ENCODE peak calls at places on chromosomes 7 and 10, in six cellular contexts. One of them, this sample, is unnamed.

GRCh38 chr10:1130226-1130625 is 74.0 kb downstream of the WDR37 start:
- DNase-seq in activated gamma-delta T cell treated with Interleukin-2 at 50 U/mL for 16 hours: no peak
- DNase-seq in LoVo: no peak
- DNase-seq in T follicular helper cell: no peak
- DNase-seq in H7: peak
- DNase-seq in anterior cingulate cortex: no peak
- DNase-seq in this sample: no peak

GRCh38 chr7:97120713-97121457 is 3.4 kb downstream of the SDHAF3 start:
- DNase-seq in LoVo: no peak
- DNase-seq in T follicular helper cell: no peak
- DNase-seq in anterior cingulate cortex: no peak
- DNase-seq in activated gamma-delta T cell treated with Interleukin-2 at 50 U/mL for 16 hours: no peak
- DNase-seq in H7: no peak
- DNase-seq in this sample: no peak

GRCh38 chr7:91242097-91242846 is 22.0 kb upstream of the FZD1 start:
- DNase-seq in activated gamma-delta T cell treated with Interleukin-2 at 50 U/mL for 16 hours: no peak
- DNase-seq in anterior cingulate cortex: no peak
- DNase-seq in LoVo: peak
- DNase-seq in H7: no peak
- DNase-seq in T follicular helper cell: no peak
- DNase-seq in this sample: peak

GRCh38 chr7:68684246-68684850 is 913.9 kb upstream of the AUTS2 start:
- DNase-seq in LoVo: no peak
- DNase-seq in H7: no peak
- DNase-seq in activated gamma-delta T cell treated with Interleukin-2 at 50 U/mL for 16 hours: no peak
- DNase-seq in T follicular helper cell: no peak
- DNase-seq in anterior cingulate cortex: peak
- DNase-seq in this sample: no peak

GRCh38 chr7:1151156-1151555 is 8.8 kb downstream of the ZFAND2A start:
- DNase-seq in anterior cingulate cortex: no peak
- DNase-seq in H7: no peak
- DNase-seq in activated gamma-delta T cell treated with Interleukin-2 at 50 U/mL for 16 hours: no peak
- DNase-seq in T follicular helper cell: no peak
- DNase-seq in LoVo: no peak
- DNase-seq in this sample: no peak

GRCh38 chr10:92695679-92696605 is 6.2 kb downstream of the HHEX start:
- DNase-seq in H7: peak
- DNase-seq in LoVo: no peak
- DNase-seq in T follicular helper cell: no peak
- DNase-seq in activated gamma-delta T cell treated with Interleukin-2 at 50 U/mL for 16 hours: no peak
- DNase-seq in anterior cingulate cortex: no peak
- DNase-seq in this sample: no peak

GRCh38 chr10:71482620-71483019 is 85.9 kb downstream of the CDH23 start:
- DNase-seq in anterior cingulate cortex: no peak
- DNase-seq in H7: no peak
- DNase-seq in activated gamma-delta T cell treated with Interleukin-2 at 50 U/mL for 16 hours: no peak
- DNase-seq in T follicular helper cell: no peak
- DNase-seq in LoVo: no peak
- DNase-seq in this sample: no peak

GRCh38 chr10:50576995-50577394 is 46.8 kb downstream of the SGMS1 start:
- DNase-seq in T follicular helper cell: no peak
- DNase-seq in activated gamma-delta T cell treated with Interleukin-2 at 50 U/mL for 16 hours: no peak
- DNase-seq in anterior cingulate cortex: no peak
- DNase-seq in LoVo: no peak
- DNase-seq in H7: no peak
- DNase-seq in this sample: no peak

GRCh38 chr10:12510566-12510965 is 161.2 kb downstream of the CAMK1D start:
- DNase-seq in LoVo: no peak
- DNase-seq in T follicular helper cell: no peak
- DNase-seq in H7: no peak
- DNase-seq in activated gamma-delta T cell treated with Interleukin-2 at 50 U/mL for 16 hours: no peak
- DNase-seq in anterior cingulate cortex: peak
- DNase-seq in this sample: no peak

GRCh38 chr7:135993950-135994349 is 16.8 kb upstream of the MTPN start:
- DNase-seq in H7: no peak
- DNase-seq in anterior cingulate cortex: no peak
- DNase-seq in T follicular helper cell: no peak
- DNase-seq in LoVo: no peak
- DNase-seq in activated gamma-delta T cell treated with Interleukin-2 at 50 U/mL for 16 hours: no peak
- DNase-seq in this sample: no peak

GRCh38 chr7:92634924-92635519 is 44.8 kb upstream of the FAM133B start:
- DNase-seq in LoVo: peak
- DNase-seq in anterior cingulate cortex: no peak
- DNase-seq in activated gamma-delta T cell treated with Interleukin-2 at 50 U/mL for 16 hours: no peak
- DNase-seq in H7: no peak
- DNase-seq in T follicular helper cell: no peak
- DNase-seq in this sample: peak

GRCh38 chr10:99444676-99445075 is 14.3 kb upstream of the GOT1 start:
- DNase-seq in activated gamma-delta T cell treated with Interleukin-2 at 50 U/mL for 16 hours: no peak
- DNase-seq in H7: no peak
- DNase-seq in LoVo: no peak
- DNase-seq in anterior cingulate cortex: no peak
- DNase-seq in T follicular helper cell: no peak
- DNase-seq in this sample: no peak

GRCh38 chr10:5512881-5513698 is 11.7 kb upstream of the CALML3 start:
- DNase-seq in H7: no peak
- DNase-seq in LoVo: no peak
- DNase-seq in anterior cingulate cortex: no peak
- DNase-seq in T follicular helper cell: no peak
- DNase-seq in activated gamma-delta T cell treated with Interleukin-2 at 50 U/mL for 16 hours: no peak
- DNase-seq in this sample: no peak

GRCh38 chr7:142381727-142382409 is 124.0 kb upstream of the PRSS58 start:
- DNase-seq in LoVo: no peak
- DNase-seq in H7: no peak
- DNase-seq in activated gamma-delta T cell treated with Interleukin-2 at 50 U/mL for 16 hours: no peak
- DNase-seq in anterior cingulate cortex: no peak
- DNase-seq in T follicular helper cell: no peak
- DNase-seq in this sample: no peak

GRCh38 chr7:27834179-27834921 is 94.4 kb downstream of the TAX1BP1 start:
- DNase-seq in LoVo: no peak
- DNase-seq in anterior cingulate cortex: no peak
- DNase-seq in activated gamma-delta T cell treated with Interleukin-2 at 50 U/mL for 16 hours: no peak
- DNase-seq in H7: no peak
- DNase-seq in T follicular helper cell: no peak
- DNase-seq in this sample: no peak

GRCh38 chr10:93261961-93262610 is 188.4 kb downstream of the CYP26A1 start:
- DNase-seq in H7: no peak
- DNase-seq in anterior cingulate cortex: no peak
- DNase-seq in activated gamma-delta T cell treated with Interleukin-2 at 50 U/mL for 16 hours: no peak
- DNase-seq in LoVo: no peak
- DNase-seq in T follicular helper cell: no peak
- DNase-seq in this sample: no peak

GRCh38 chr10:2950546-2950945 is 116.8 kb upstream of the PFKP start:
- DNase-seq in H7: no peak
- DNase-seq in LoVo: no peak
- DNase-seq in activated gamma-delta T cell treated with Interleukin-2 at 50 U/mL for 16 hours: no peak
- DNase-seq in T follicular helper cell: no peak
- DNase-seq in anterior cingulate cortex: no peak
- DNase-seq in this sample: no peak

GRCh38 chr10:35413985-35414861 is 77.9 kb downstream of the CCNY start:
- DNase-seq in anterior cingulate cortex: no peak
- DNase-seq in T follicular helper cell: no peak
- DNase-seq in activated gamma-delta T cell treated with Interleukin-2 at 50 U/mL for 16 hours: peak
- DNase-seq in H7: no peak
- DNase-seq in LoVo: no peak
- DNase-seq in this sample: no peak

GRCh38 chr10:95187617-95188016 is 6.4 kb upstream of the ACSM6 start:
- DNase-seq in anterior cingulate cortex: no peak
- DNase-seq in LoVo: no peak
- DNase-seq in H7: no peak
- DNase-seq in T follicular helper cell: no peak
- DNase-seq in activated gamma-delta T cell treated with Interleukin-2 at 50 U/mL for 16 hours: no peak
- DNase-seq in this sample: no peak

GRCh38 chr10:470339-471003 is 219.0 kb downstream of the DIP2C start:
- DNase-seq in activated gamma-delta T cell treated with Interleukin-2 at 50 U/mL for 16 hours: peak
- DNase-seq in LoVo: no peak
- DNase-seq in anterior cingulate cortex: no peak
- DNase-seq in H7: no peak
- DNase-seq in T follicular helper cell: peak
- DNase-seq in this sample: no peak

GRCh38 chr7:27183682-27184341 is 1.2 kb downstream of the HOXA11 start:
- DNase-seq in H7: peak
- DNase-seq in T follicular helper cell: no peak
- DNase-seq in anterior cingulate cortex: no peak
- DNase-seq in activated gamma-delta T cell treated with Interleukin-2 at 50 U/mL for 16 hours: no peak
- DNase-seq in LoVo: no peak
- DNase-seq in this sample: peak

GRCh38 chr7:158028290-158028941 is 559.2 kb downstream of the PTPRN2 start:
- DNase-seq in activated gamma-delta T cell treated with Interleukin-2 at 50 U/mL for 16 hours: no peak
- DNase-seq in anterior cingulate cortex: no peak
- DNase-seq in LoVo: no peak
- DNase-seq in T follicular helper cell: no peak
- DNase-seq in H7: no peak
- DNase-seq in this sample: no peak

GRCh38 chr10:131979821-131980270 is 1.9 kb downstream of the BNIP3 start:
- DNase-seq in activated gamma-delta T cell treated with Interleukin-2 at 50 U/mL for 16 hours: no peak
- DNase-seq in LoVo: no peak
- DNase-seq in T follicular helper cell: no peak
- DNase-seq in H7: peak
- DNase-seq in anterior cingulate cortex: no peak
- DNase-seq in this sample: no peak

GRCh38 chr10:99731296-99732032 is 463 bp downstream of the COX15 start:
- DNase-seq in anterior cingulate cortex: no peak
- DNase-seq in activated gamma-delta T cell treated with Interleukin-2 at 50 U/mL for 16 hours: no peak
- DNase-seq in H7: no peak
- DNase-seq in LoVo: no peak
- DNase-seq in T follicular helper cell: no peak
- DNase-seq in this sample: peak

GRCh38 chr10:100828744-100829102 is 83.3 kb downstream of the PAX2 start:
- DNase-seq in anterior cingulate cortex: no peak
- DNase-seq in H7: peak
- DNase-seq in activated gamma-delta T cell treated with Interleukin-2 at 50 U/mL for 16 hours: no peak
- DNase-seq in T follicular helper cell: no peak
- DNase-seq in LoVo: no peak
- DNase-seq in this sample: peak

GRCh38 chr10:91317541-91317940 is 92.6 kb upstream of the HECTD2 start:
- DNase-seq in H7: no peak
- DNase-seq in LoVo: no peak
- DNase-seq in activated gamma-delta T cell treated with Interleukin-2 at 50 U/mL for 16 hours: no peak
- DNase-seq in anterior cingulate cortex: no peak
- DNase-seq in T follicular helper cell: no peak
- DNase-seq in this sample: no peak

GRCh38 chr7:158010956-158011698 is 576.5 kb downstream of the PTPRN2 start:
- DNase-seq in H7: no peak
- DNase-seq in activated gamma-delta T cell treated with Interleukin-2 at 50 U/mL for 16 hours: no peak
- DNase-seq in T follicular helper cell: no peak
- DNase-seq in LoVo: peak
- DNase-seq in anterior cingulate cortex: no peak
- DNase-seq in this sample: no peak

GRCh38 chr7:3065724-3066143 is 22.1 kb upstream of the CARD11 start:
- DNase-seq in T follicular helper cell: peak
- DNase-seq in activated gamma-delta T cell treated with Interleukin-2 at 50 U/mL for 16 hours: peak
- DNase-seq in anterior cingulate cortex: no peak
- DNase-seq in LoVo: no peak
- DNase-seq in H7: peak
- DNase-seq in this sample: peak

GRCh38 chr7:128263420-128263819 is 22.3 kb downstream of the LEP start:
- DNase-seq in activated gamma-delta T cell treated with Interleukin-2 at 50 U/mL for 16 hours: no peak
- DNase-seq in LoVo: no peak
- DNase-seq in T follicular helper cell: no peak
- DNase-seq in H7: peak
- DNase-seq in anterior cingulate cortex: no peak
- DNase-seq in this sample: no peak

This sample was measured in NB4.